ENCODE peak calls at places on chromosomes 4 and X, in nine cellular contexts. One of them, this sample, is unnamed.

GRCh38 chr4:16026155-16026761 is 57.6 kb downstream of the PROM1 start:
- DNase-seq in HCT116: peak
- DNase-seq in stomach: no peak
- DNase-seq in heart left ventricle: no peak
- DNase-seq in endothelial cell of umbilical vein: peak
- DNase-seq in upper lobe of left lung: no peak
- DNase-seq in breast epithelium: no peak
- DNase-seq in A549: peak
- DNase-seq in body of pancreas: peak
- DNase-seq in this sample: peak

GRCh38 chr4:165440415-165440882 is 61.6 kb downstream of the CPE start:
- DNase-seq in HCT116: peak
- DNase-seq in stomach: no peak
- DNase-seq in heart left ventricle: no peak
- DNase-seq in endothelial cell of umbilical vein: peak
- DNase-seq in upper lobe of left lung: no peak
- DNase-seq in breast epithelium: peak
- DNase-seq in A549: peak
- DNase-seq in body of pancreas: no peak
- DNase-seq in this sample: no peak

GRCh38 chr4:127370495-127371069 is 262.2 kb upstream of the INTU start:
- DNase-seq in HCT116: no peak
- DNase-seq in stomach: peak
- DNase-seq in heart left ventricle: peak
- DNase-seq in endothelial cell of umbilical vein: no peak
- DNase-seq in upper lobe of left lung: peak
- DNase-seq in breast epithelium: peak
- DNase-seq in A549: no peak
- DNase-seq in body of pancreas: peak
- DNase-seq in this sample: no peak

GRCh38 chr4:141768954-141769353 is 132.6 kb downstream of the IL15 start:
- DNase-seq in HCT116: no peak
- DNase-seq in stomach: no peak
- DNase-seq in heart left ventricle: no peak
- DNase-seq in endothelial cell of umbilical vein: peak
- DNase-seq in upper lobe of left lung: no peak
- DNase-seq in breast epithelium: no peak
- DNase-seq in A549: no peak
- DNase-seq in body of pancreas: no peak
- DNase-seq in this sample: no peak

GRCh38 chr4:8028884-8029568 is 89.4 kb upstream of the AFAP1 start:
- DNase-seq in HCT116: no peak
- DNase-seq in stomach: no peak
- DNase-seq in heart left ventricle: no peak
- DNase-seq in endothelial cell of umbilical vein: no peak
- DNase-seq in upper lobe of left lung: no peak
- DNase-seq in breast epithelium: no peak
- DNase-seq in A549: no peak
- DNase-seq in body of pancreas: no peak
- DNase-seq in this sample: no peak

GRCh38 chrX:154375156-154375504 is 696 bp upstream of the FLNA start:
- DNase-seq in HCT116: no peak
- DNase-seq in stomach: no peak
- DNase-seq in heart left ventricle: no peak
- DNase-seq in endothelial cell of umbilical vein: no peak
- DNase-seq in upper lobe of left lung: no peak
- DNase-seq in breast epithelium: no peak
- DNase-seq in A549: no peak
- DNase-seq in body of pancreas: no peak
- DNase-seq in this sample: no peak

GRCh38 chr4:145731026-145731425 is 51.1 kb downstream of the C4orf51 start:
- DNase-seq in HCT116: no peak
- DNase-seq in stomach: peak
- DNase-seq in heart left ventricle: no peak
- DNase-seq in endothelial cell of umbilical vein: no peak
- DNase-seq in upper lobe of left lung: no peak
- DNase-seq in breast epithelium: no peak
- DNase-seq in A549: peak
- DNase-seq in body of pancreas: peak
- DNase-seq in this sample: no peak

GRCh38 chrX:70089575-70090297 is 27.5 kb downstream of the OTUD6A start:
- DNase-seq in HCT116: no peak
- DNase-seq in stomach: no peak
- DNase-seq in heart left ventricle: no peak
- DNase-seq in endothelial cell of umbilical vein: peak
- DNase-seq in upper lobe of left lung: no peak
- DNase-seq in breast epithelium: no peak
- DNase-seq in A549: no peak
- DNase-seq in body of pancreas: no peak
- DNase-seq in this sample: no peak

GRCh38 chrX:136268051-136269048 is 17.1 kb upstream of the MAP7D3 start:
- DNase-seq in HCT116: peak
- DNase-seq in stomach: no peak
- DNase-seq in heart left ventricle: no peak
- DNase-seq in endothelial cell of umbilical vein: peak
- DNase-seq in upper lobe of left lung: no peak
- DNase-seq in breast epithelium: no peak
- DNase-seq in A549: peak
- DNase-seq in body of pancreas: peak
- DNase-seq in this sample: no peak

GRCh38 chr4:158535130-158535614 is 13.5 kb downstream of the RXFP1 start:
- DNase-seq in HCT116: peak
- DNase-seq in stomach: no peak
- DNase-seq in heart left ventricle: no peak
- DNase-seq in endothelial cell of umbilical vein: no peak
- DNase-seq in upper lobe of left lung: no peak
- DNase-seq in breast epithelium: no peak
- DNase-seq in A549: no peak
- DNase-seq in body of pancreas: no peak
- DNase-seq in this sample: no peak

GRCh38 chr4:156638332-156638731 is 333.3 kb downstream of the PDGFC start:
- DNase-seq in HCT116: no peak
- DNase-seq in stomach: no peak
- DNase-seq in heart left ventricle: no peak
- DNase-seq in endothelial cell of umbilical vein: no peak
- DNase-seq in upper lobe of left lung: no peak
- DNase-seq in breast epithelium: no peak
- DNase-seq in A549: no peak
- DNase-seq in body of pancreas: no peak
- DNase-seq in this sample: no peak

GRCh38 chr4:163295138-163295537 is 37.3 kb downstream of the NPY1R start:
- DNase-seq in HCT116: no peak
- DNase-seq in stomach: no peak
- DNase-seq in heart left ventricle: no peak
- DNase-seq in endothelial cell of umbilical vein: no peak
- DNase-seq in upper lobe of left lung: no peak
- DNase-seq in breast epithelium: no peak
- DNase-seq in A549: no peak
- DNase-seq in body of pancreas: no peak
- DNase-seq in this sample: no peak

GRCh38 chrX:47316276-47317025 is 53.9 kb upstream of the ZNF157 start:
- DNase-seq in HCT116: no peak
- DNase-seq in stomach: peak
- DNase-seq in heart left ventricle: no peak
- DNase-seq in endothelial cell of umbilical vein: peak
- DNase-seq in upper lobe of left lung: no peak
- DNase-seq in breast epithelium: no peak
- DNase-seq in A549: no peak
- DNase-seq in body of pancreas: peak
- DNase-seq in this sample: no peak

GRCh38 chr4:38664704-38665401 is 854 bp downstream of the KLF3 start:
- DNase-seq in HCT116: no peak
- DNase-seq in stomach: peak
- DNase-seq in heart left ventricle: peak
- DNase-seq in endothelial cell of umbilical vein: peak
- DNase-seq in upper lobe of left lung: peak
- DNase-seq in breast epithelium: peak
- DNase-seq in A549: no peak
- DNase-seq in body of pancreas: peak
- DNase-seq in this sample: peak

GRCh38 chr4:138562544-138562961 is 320.4 kb upstream of the SLC7A11 start:
- DNase-seq in HCT116: no peak
- DNase-seq in stomach: no peak
- DNase-seq in heart left ventricle: peak
- DNase-seq in endothelial cell of umbilical vein: peak
- DNase-seq in upper lobe of left lung: no peak
- DNase-seq in breast epithelium: no peak
- DNase-seq in A549: no peak
- DNase-seq in body of pancreas: no peak
- DNase-seq in this sample: no peak

GRCh38 chr4:1290165-1290977 is 680 bp downstream of the MAEA start:
- DNase-seq in HCT116: no peak
- DNase-seq in stomach: peak
- DNase-seq in heart left ventricle: no peak
- DNase-seq in endothelial cell of umbilical vein: peak
- DNase-seq in upper lobe of left lung: no peak
- DNase-seq in breast epithelium: no peak
- DNase-seq in A549: no peak
- DNase-seq in body of pancreas: peak
- DNase-seq in this sample: no peak

DNA sequence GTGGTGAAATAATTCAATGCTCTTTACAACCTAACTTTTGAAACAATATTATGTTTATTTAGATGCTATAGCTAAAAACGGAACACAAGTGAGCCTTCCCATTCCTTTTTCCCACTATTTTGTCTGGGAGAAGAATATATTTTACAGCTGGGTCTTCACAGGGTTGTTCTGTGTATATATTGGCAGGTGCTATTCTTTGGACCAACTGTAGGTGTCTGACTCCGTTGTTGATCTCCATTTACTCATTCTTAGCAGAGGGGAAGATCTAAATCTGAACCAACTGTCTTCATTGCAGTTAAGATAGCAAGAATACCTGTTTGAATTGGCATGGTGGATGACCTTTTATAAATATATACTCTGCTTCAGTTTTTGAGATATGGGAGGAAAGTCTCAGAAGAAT is 257.4 kb downstream of the CFAP299 start:
- DNase-seq in HCT116: no peak
- DNase-seq in stomach: no peak
- DNase-seq in heart left ventricle: no peak
- DNase-seq in endothelial cell of umbilical vein: no peak
- DNase-seq in upper lobe of left lung: no peak
- DNase-seq in breast epithelium: no peak
- DNase-seq in A549: no peak
- DNase-seq in body of pancreas: no peak
- DNase-seq in this sample: no peak
- TF ChIP-seq CTCF in HCT116: no peak
- TF ChIP-seq CTCF in stomach: no peak
- TF ChIP-seq CTCF in heart left ventricle: no peak
- TF ChIP-seq CTCF in endothelial cell of umbilical vein: no peak
- TF ChIP-seq CTCF in upper lobe of left lung: no peak
- TF ChIP-seq CTCF in breast epithelium: no peak
- TF ChIP-seq CTCF in A549: no peak
- TF ChIP-seq CTCF in body of pancreas: no peak
- TF ChIP-seq CTCF in this sample: no peak

GRCh38 chr4:176539091-176539784 is 219.5 kb downstream of the SPCS3 start:
- DNase-seq in HCT116: no peak
- DNase-seq in stomach: no peak
- DNase-seq in heart left ventricle: no peak
- DNase-seq in endothelial cell of umbilical vein: no peak
- DNase-seq in upper lobe of left lung: no peak
- DNase-seq in breast epithelium: no peak
- DNase-seq in A549: no peak
- DNase-seq in body of pancreas: no peak
- DNase-seq in this sample: no peak
- TF ChIP-seq POLR2A in HCT116: no peak
- TF ChIP-seq POLR2A in stomach: no peak
- TF ChIP-seq POLR2A in heart left ventricle: no peak
- TF ChIP-seq POLR2A in endothelial cell of umbilical vein: no peak
- TF ChIP-seq POLR2A in upper lobe of left lung: no peak
- TF ChIP-seq POLR2A in breast epithelium: no peak
- TF ChIP-seq POLR2A in A549: no peak
- TF ChIP-seq POLR2A in body of pancreas: no peak
- TF ChIP-seq POLR2A in this sample: no peak

GRCh38 chr4:121692261-121692660 is 4.5 kb downstream of the ANXA5 start:
- DNase-seq in HCT116: no peak
- DNase-seq in stomach: no peak
- DNase-seq in heart left ventricle: no peak
- DNase-seq in endothelial cell of umbilical vein: no peak
- DNase-seq in upper lobe of left lung: no peak
- DNase-seq in breast epithelium: no peak
- DNase-seq in A549: no peak
- DNase-seq in body of pancreas: no peak
- DNase-seq in this sample: no peak
- H3K4me3 ChIP-seq in HCT116: no peak
- H3K4me3 ChIP-seq in stomach: no peak
- H3K4me3 ChIP-seq in heart left ventricle: no peak
- H3K4me3 ChIP-seq in endothelial cell of umbilical vein: no peak
- H3K4me3 ChIP-seq in upper lobe of left lung: no peak
- H3K4me3 ChIP-seq in breast epithelium: no peak
- H3K4me3 ChIP-seq in A549: no peak
- H3K4me3 ChIP-seq in body of pancreas: no peak
- H3K4me3 ChIP-seq in this sample: no peak

GRCh38 chr4:152308925-152309324 is 227.0 kb downstream of the FBXW7 start:
- DNase-seq in HCT116: no peak
- DNase-seq in stomach: no peak
- DNase-seq in heart left ventricle: no peak
- DNase-seq in endothelial cell of umbilical vein: no peak
- DNase-seq in upper lobe of left lung: no peak
- DNase-seq in breast epithelium: no peak
- DNase-seq in A549: no peak
- DNase-seq in body of pancreas: no peak
- DNase-seq in this sample: no peak

GRCh38 chr4:152304220-152304619 is 231.7 kb downstream of the FBXW7 start:
- DNase-seq in HCT116: no peak
- DNase-seq in stomach: no peak
- DNase-seq in heart left ventricle: no peak
- DNase-seq in endothelial cell of umbilical vein: no peak
- DNase-seq in upper lobe of left lung: no peak
- DNase-seq in breast epithelium: no peak
- DNase-seq in A549: no peak
- DNase-seq in body of pancreas: no peak
- DNase-seq in this sample: no peak

GRCh38 chr4:152310223-152310622 is 225.7 kb downstream of the FBXW7 start:
- DNase-seq in HCT116: no peak
- DNase-seq in stomach: no peak
- DNase-seq in heart left ventricle: no peak
- DNase-seq in endothelial cell of umbilical vein: no peak
- DNase-seq in upper lobe of left lung: no peak
- DNase-seq in breast epithelium: no peak
- DNase-seq in A549: no peak
- DNase-seq in body of pancreas: no peak
- DNase-seq in this sample: no peak

GRCh38 chr4:152309418-152309817 is 226.5 kb downstream of the FBXW7 start:
- DNase-seq in HCT116: no peak
- DNase-seq in stomach: no peak
- DNase-seq in heart left ventricle: no peak
- DNase-seq in endothelial cell of umbilical vein: no peak
- DNase-seq in upper lobe of left lung: no peak
- DNase-seq in breast epithelium: no peak
- DNase-seq in A549: no peak
- DNase-seq in body of pancreas: no peak
- DNase-seq in this sample: no peak

DNA sequence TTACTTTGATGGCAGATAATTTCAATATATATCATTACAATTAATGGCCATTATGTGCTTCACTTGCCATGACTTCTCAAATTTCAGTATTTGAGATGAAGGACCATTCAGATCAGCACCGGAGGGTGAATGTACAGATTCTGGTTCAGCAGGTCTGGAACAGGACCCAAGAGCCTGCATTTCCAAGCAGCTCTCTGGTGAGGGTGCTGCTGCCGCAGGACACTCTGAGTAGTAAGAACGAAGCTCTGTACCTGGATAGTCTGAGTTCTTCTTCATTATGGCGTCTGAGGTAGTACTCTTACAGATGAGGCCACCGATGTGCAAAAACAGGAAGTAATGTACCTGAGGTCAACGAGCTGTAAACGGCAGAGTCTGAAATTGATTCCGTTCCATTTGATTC is 228.2 kb downstream of the FBXW7 start:
- DNase-seq in HCT116: no peak
- DNase-seq in stomach: no peak
- DNase-seq in heart left ventricle: no peak
- DNase-seq in endothelial cell of umbilical vein: no peak
- DNase-seq in upper lobe of left lung: no peak
- DNase-seq in breast epithelium: no peak
- DNase-seq in A549: no peak
- DNase-seq in body of pancreas: no peak
- DNase-seq in this sample: no peak
- TF ChIP-seq CTCF in HCT116: no peak
- TF ChIP-seq CTCF in stomach: no peak
- TF ChIP-seq CTCF in heart left ventricle: no peak
- TF ChIP-seq CTCF in endothelial cell of umbilical vein: no peak
- TF ChIP-seq CTCF in upper lobe of left lung: no peak
- TF ChIP-seq CTCF in breast epithelium: no peak
- TF ChIP-seq CTCF in A549: no peak
- TF ChIP-seq CTCF in body of pancreas: no peak
- TF ChIP-seq CTCF in this sample: no peak